ENCODE peak calls at places on chromosomes 13 and 19, in five cellular contexts. E is HL-60, G is A673, I is ovary, P is left ventricle myocardium inferior. J is an unnamed sample.
A peak's percentile ranks its signal among the peaks of the same experiment; 100 is the strongest.

GRCh38 chr19:45476349-45476717 is 8.5 kb downstream of the FOSB start:
- DNase-seq in I (no peak), E (no peak), P (no peak), G (no peak), J (no peak)

GRCh38 chr13:33441015-33441414 is 155.5 kb upstream of the STARD13 start:
- DNase-seq in P (no peak), E (no peak), I (no peak), G (peak; percentile 41), J (peak; percentile 1)

GRCh38 chr13:98350746-98351330 is 173.8 kb upstream of the RNF113B start:
- DNase-seq in I (no peak), E (no peak), G (no peak), P (no peak), J (no peak)

GRCh38 chr19:39568604-39569003 is 28.6 kb upstream of the EID2 start:
- DNase-seq in E (no peak), I (no peak), G (no peak), P (no peak), J (no peak)

GRCh38 chr13:28503182-28503980 is 8.5 kb upstream of the FLT1 start:
- DNase-seq in G (no peak), E (no peak), I (no peak), P (no peak), J (no peak)

GRCh38 chr19:1261863-1262686 is 7.1 kb upstream of the CIRBP start:
- DNase-seq in I (peak; percentile 82), G (no peak), E (no peak), P (peak; percentile 64), J (no peak)

GRCh38 chr19:49906879-49907564 is 10.3 kb upstream of the IL4I1 start:
- DNase-seq in G (no peak), P (no peak), E (no peak), I (no peak), J (no peak)

GRCh38 chr19:12580180-12580694 is 29.0 kb upstream of the ZNF564 start:
- DNase-seq in P (no peak), G (no peak), I (no peak), E (no peak), J (no peak)

GRCh38 chr19:39078436-39079200 is 5.5 kb upstream of the ACP7 start:
- DNase-seq in P (no peak), I (no peak), G (no peak), E (no peak), J (no peak)

GRCh38 chr13:113971471-113972231 is 2.2 kb downstream of the C13orf46 start:
- DNase-seq in E (no peak), P (peak; percentile 12), I (peak; percentile 27), G (no peak), J (no peak)

GRCh38 chr13:99947666-99948065 is 23.9 kb downstream of the ZIC5 start:
- DNase-seq in P (no peak), E (no peak), I (no peak), G (no peak), J (no peak)

GRCh38 chr19:41784337-41785239 is 11.8 kb upstream of the CEACAM3 start:
- DNase-seq in E (peak; percentile 77), I (no peak), P (no peak), G (no peak), J (no peak)

GRCh38 chr19:20357921-20358320 is 190.9 kb downstream of the ZNF486 start:
- DNase-seq in P (no peak), E (no peak), G (no peak), I (no peak), J (no peak)

GRCh38 chr13:68473834-68474326 is 1243.7 kb upstream of the PCDH9 start:
- DNase-seq in P (no peak), I (no peak), G (no peak), E (no peak), J (no peak)

GRCh38 chr19:11387154-11388034 is 3.3 kb upstream of the EPOR start:
- DNase-seq in E (no peak), G (no peak), P (no peak), I (no peak), J (no peak)

GRCh38 chr19:47151627-47152026 is 21.0 kb downstream of the SAE1 start:
- DNase-seq in G (no peak), I (no peak), E (no peak), P (no peak), J (no peak)

GRCh38 chr13:99528547-99528946 is 27.3 kb downstream of the TM9SF2 start:
- DNase-seq in G (peak; percentile 19), P (no peak), I (no peak), E (no peak), J (no peak)

GRCh38 chr13:65966991-65967451 is 1263.1 kb downstream of the PCDH9 start:
- DNase-seq in E (peak; percentile 44), G (peak; percentile 70), I (no peak), P (no peak), J (peak; percentile 62)

GRCh38 chr19:55341191-55342043 is 1.7 kb downstream of the KMT5C start:
- DNase-seq in P (peak; percentile 74), I (peak; percentile 75), G (no peak), E (no peak), J (peak; percentile 36)

GRCh38 chr13:77909827-77910226 is 8.8 kb downstream of the EDNRB start:
- DNase-seq in P (no peak), G (no peak), E (no peak), I (no peak), J (no peak)

GRCh38 chr13:20191902-20192469 is 752 bp downstream of the GJB2 start:
- DNase-seq in E (no peak), P (no peak), I (no peak), G (no peak), J (no peak)

GRCh38 chr19:48739400-48739825 is 997 bp downstream of the RASIP1 start:
- DNase-seq in G (no peak), E (no peak), P (no peak), I (no peak), J (no peak)

GRCh38 chr19:16325671-16326400 is 1.2 kb downstream of the KLF2 start:
- DNase-seq in E (no peak), G (peak; percentile 65), I (peak; percentile 79), P (no peak), J (no peak)

GRCh38 chr19:6739390-6739883 is at the start of gene TRIP10:
- DNase-seq in E (no peak), P (peak; percentile 89), G (peak; percentile 90), I (peak; percentile 93), J (peak; percentile 68)

GRCh38 chr13:80030491-80030890 is 310.4 kb downstream of the SPRY2 start:
- DNase-seq in I (no peak), P (no peak), E (no peak), G (peak; percentile 56), J (no peak)

GRCh38 chr13:82717249-82717648 is 1165.0 kb downstream of the SLITRK1 start:
- DNase-seq in P (no peak), I (no peak), E (no peak), G (no peak), J (no peak)

GRCh38 chr13:99000137-99000536 is 22.3 kb upstream of the DOCK9 start:
- DNase-seq in E (no peak), P (no peak), G (no peak), I (no peak), J (no peak)

GRCh38 chr13:28252547-28252946 is 114.2 kb downstream of the PAN3 start:
- DNase-seq in E (no peak), P (no peak), G (no peak), I (no peak), J (no peak)

GRCh38 chr13:107373551-107373950 is 805.6 kb upstream of the ARGLU1 start:
- DNase-seq in I (no peak), P (no peak), G (peak; percentile 59), E (no peak), J (no peak)

GRCh38 chr19:6822311-6822670 is 49.8 kb downstream of the VAV1 start:
- DNase-seq in E (no peak), P (no peak), G (no peak), I (no peak), J (no peak)

GRCh38 chr13:113904411-113904810 is 40.5 kb upstream of the GAS6 start:
- DNase-seq in G (peak; percentile 12), E (no peak), P (peak; percentile 64), I (peak; percentile 41), J (peak; percentile 45)

GRCh38 chr13:95678967-95679366 is 2.0 kb downstream of the DNAJC3 start:
- DNase-seq in G (no peak), I (no peak), P (no peak), E (no peak), J (no peak)

GRCh38 chr13:80441968-80442367 is 101.0 kb upstream of the SPRY2 start:
- DNase-seq in G (no peak), E (no peak), I (no peak), P (no peak), J (no peak)

GRCh38 chr19:19305696-19306095 is 14.6 kb downstream of the SUGP1 start:
- DNase-seq in P (no peak), G (no peak), E (no peak), I (no peak), J (no peak)

GRCh38 chr19:48508729-48509310 is 2.8 kb downstream of the LMTK3 start:
- DNase-seq in G (no peak), I (no peak), E (no peak), P (no peak), J (no peak)

GRCh38 chr19:16888629-16889371 is at the start of gene F2RL3:
- DNase-seq in G (no peak), P (peak; percentile 58), I (peak; percentile 88), E (peak; percentile 47), J (peak; percentile 12)

GRCh38 chr13:73934215-73934623 is 200.0 kb downstream of the KLF12 start:
- DNase-seq in E (no peak), I (no peak), P (no peak), G (peak; percentile 56), J (no peak)

GRCh38 chr13:39016087-39016486 is 21.8 kb downstream of the PROSER1 start:
- DNase-seq in G (no peak), E (no peak), P (no peak), I (no peak), J (no peak)

GRCh38 chr19:40528533-40529092 is 48.1 kb upstream of the SHKBP1 start:
- DNase-seq in E (no peak), I (no peak), G (no peak), P (no peak), J (no peak)

GRCh38 chr19:3098515-3099346 is 4.6 kb downstream of the GNA11 start:
- DNase-seq in P (peak; percentile 86), I (peak; percentile 65), E (no peak), G (no peak), J (no peak)
- H3K4me3 ChIP-seq in P (peak overlapping the region; percentile 100), I (peak overlapping the region; percentile 27), E (no peak overlapping the region), G (no peak overlapping the region), J (no peak overlapping the region)

DNA sequence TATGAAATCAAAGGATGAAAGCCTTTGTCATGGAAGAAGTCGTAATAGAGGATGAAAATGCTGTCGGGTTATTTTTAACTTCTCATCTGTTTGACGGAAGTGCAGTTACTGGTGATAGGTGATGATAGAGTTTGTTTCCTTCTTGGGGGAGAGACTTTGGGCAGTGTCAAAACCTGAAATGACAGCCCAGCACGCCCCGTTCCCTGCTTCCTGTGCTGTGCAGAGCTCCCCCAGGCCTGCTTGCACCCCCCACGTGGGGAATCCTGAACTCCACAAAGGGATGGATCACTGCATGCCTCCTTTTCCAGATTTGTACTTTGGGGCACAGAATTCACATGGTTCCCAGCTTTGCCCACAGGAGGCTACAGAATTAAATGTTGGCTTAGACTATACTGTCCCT is 102.7 kb downstream of the ATP11A start:
- DNase-seq in P (no peak), E (no peak), G (no peak), I (no peak), J (no peak)
- H3K4me3 ChIP-seq in P (no peak overlapping the region), E (no peak overlapping the region), G (no peak overlapping the region), I (no peak overlapping the region), J (no peak overlapping the region)

GRCh38 chr13:44504146-44504545 is 72.0 kb downstream of the TSC22D1 start:
- DNase-seq in G (no peak), I (no peak), P (no peak), E (no peak), J (no peak)
- H3K4me3 ChIP-seq in G (no peak overlapping the region), I (no peak overlapping the region), P (no peak overlapping the region), E (no peak overlapping the region), J (no peak overlapping the region)

GRCh38 chr13:41310963-41311606 is at the start of gene NAA16:
- DNase-seq in G (peak; percentile 97), P (peak; percentile 93), E (peak; percentile 79), I (peak; percentile 96), J (peak; percentile 91)
- H3K4me3 ChIP-seq in G (peak within 1 kb of the TSS; percentile 99), P (peak within 1 kb of the TSS; percentile 96), E (peak within 1 kb of the TSS; percentile 84), I (peak within 1 kb of the TSS; percentile 82), J (peak within 1 kb of the TSS; percentile 76)

J was measured in Jurkat, Clone E6-1.